ENCODE peak calls at places on chromosome 20, in nine cellular contexts. One of them, this sample, is unnamed.

GRCh38 chr20:62405108-62405980 is 1.7 kb downstream of the CABLES2 start:
- DNase-seq in WERI-Rb-1: peak; percentile 60
- DNase-seq in pancreas: no peak
- DNase-seq in endothelial cell: peak; percentile 60
- DNase-seq in brain microvascular endothelial cell: peak; percentile 35
- DNase-seq in glomerular endothelial cell: no peak
- DNase-seq in HTR-8/SVneo: peak; percentile 93
- DNase-seq in H54: no peak
- DNase-seq in stimulated activated CD4-positive, alpha-beta T cell treated with anti-CD3 and anti-CD28 coated beads, Interleukin-2, amount 100 ng/mL, for 48 hours: no peak
- DNase-seq in this sample: peak; percentile 89

GRCh38 chr20:62762801-62763368 is 33.4 kb upstream of the MRGBP start:
- DNase-seq in H54: no peak
- DNase-seq in stimulated activated CD4-positive, alpha-beta T cell treated with anti-CD3 and anti-CD28 coated beads, Interleukin-2, amount 100 ng/mL, for 48 hours: no peak
- DNase-seq in endothelial cell: no peak
- DNase-seq in pancreas: no peak
- DNase-seq in brain microvascular endothelial cell: no peak
- DNase-seq in HTR-8/SVneo: no peak
- DNase-seq in glomerular endothelial cell: no peak
- DNase-seq in WERI-Rb-1: no peak
- DNase-seq in this sample: no peak

GRCh38 chr20:25035924-25036323 is 22.0 kb downstream of the ACSS1 start:
- DNase-seq in pancreas: no peak
- DNase-seq in endothelial cell: no peak
- DNase-seq in glomerular endothelial cell: no peak
- DNase-seq in H54: no peak
- DNase-seq in WERI-Rb-1: no peak
- DNase-seq in HTR-8/SVneo: no peak
- DNase-seq in brain microvascular endothelial cell: no peak
- DNase-seq in stimulated activated CD4-positive, alpha-beta T cell treated with anti-CD3 and anti-CD28 coated beads, Interleukin-2, amount 100 ng/mL, for 48 hours: no peak
- DNase-seq in this sample: no peak

GRCh38 chr20:1296922-1297321 is 30.8 kb downstream of the SNPH start:
- DNase-seq in H54: no peak
- DNase-seq in HTR-8/SVneo: no peak
- DNase-seq in endothelial cell: no peak
- DNase-seq in pancreas: no peak
- DNase-seq in brain microvascular endothelial cell: no peak
- DNase-seq in stimulated activated CD4-positive, alpha-beta T cell treated with anti-CD3 and anti-CD28 coated beads, Interleukin-2, amount 100 ng/mL, for 48 hours: no peak
- DNase-seq in glomerular endothelial cell: no peak
- DNase-seq in WERI-Rb-1: no peak
- DNase-seq in this sample: no peak

GRCh38 chr20:12069181-12069580 is 151.5 kb downstream of the BTBD3 start:
- DNase-seq in stimulated activated CD4-positive, alpha-beta T cell treated with anti-CD3 and anti-CD28 coated beads, Interleukin-2, amount 100 ng/mL, for 48 hours: no peak
- DNase-seq in pancreas: no peak
- DNase-seq in glomerular endothelial cell: no peak
- DNase-seq in brain microvascular endothelial cell: no peak
- DNase-seq in H54: no peak
- DNase-seq in endothelial cell: no peak
- DNase-seq in WERI-Rb-1: no peak
- DNase-seq in HTR-8/SVneo: no peak
- DNase-seq in this sample: no peak

GRCh38 chr20:49484180-49485140 is 2.0 kb upstream of the KCNB1 start:
- DNase-seq in brain microvascular endothelial cell: peak; percentile 61
- DNase-seq in H54: peak; percentile 78
- DNase-seq in pancreas: peak; percentile 61
- DNase-seq in WERI-Rb-1: peak; percentile 91
- DNase-seq in HTR-8/SVneo: peak; percentile 91
- DNase-seq in glomerular endothelial cell: no peak
- DNase-seq in endothelial cell: peak; percentile 91
- DNase-seq in stimulated activated CD4-positive, alpha-beta T cell treated with anti-CD3 and anti-CD28 coated beads, Interleukin-2, amount 100 ng/mL, for 48 hours: peak; percentile 70
- DNase-seq in this sample: peak; percentile 92

GRCh38 chr20:57911512-57912226 is 201.9 kb upstream of the PMEPA1 start:
- DNase-seq in H54: no peak
- DNase-seq in pancreas: no peak
- DNase-seq in brain microvascular endothelial cell: no peak
- DNase-seq in glomerular endothelial cell: no peak
- DNase-seq in stimulated activated CD4-positive, alpha-beta T cell treated with anti-CD3 and anti-CD28 coated beads, Interleukin-2, amount 100 ng/mL, for 48 hours: no peak
- DNase-seq in HTR-8/SVneo: no peak
- DNase-seq in WERI-Rb-1: no peak
- DNase-seq in endothelial cell: no peak
- DNase-seq in this sample: no peak

GRCh38 chr20:20759132-20759531 is 46.7 kb upstream of the RALGAPA2 start:
- DNase-seq in H54: no peak
- DNase-seq in glomerular endothelial cell: no peak
- DNase-seq in HTR-8/SVneo: no peak
- DNase-seq in stimulated activated CD4-positive, alpha-beta T cell treated with anti-CD3 and anti-CD28 coated beads, Interleukin-2, amount 100 ng/mL, for 48 hours: no peak
- DNase-seq in WERI-Rb-1: no peak
- DNase-seq in pancreas: no peak
- DNase-seq in brain microvascular endothelial cell: no peak
- DNase-seq in endothelial cell: no peak
- DNase-seq in this sample: no peak

GRCh38 chr20:57389695-57390603 is 1.2 kb upstream of the RBM38 start:
- DNase-seq in HTR-8/SVneo: no peak
- DNase-seq in endothelial cell: no peak
- DNase-seq in WERI-Rb-1: no peak
- DNase-seq in brain microvascular endothelial cell: no peak
- DNase-seq in H54: no peak
- DNase-seq in pancreas: no peak
- DNase-seq in glomerular endothelial cell: no peak
- DNase-seq in stimulated activated CD4-positive, alpha-beta T cell treated with anti-CD3 and anti-CD28 coated beads, Interleukin-2, amount 100 ng/mL, for 48 hours: peak; percentile 63
- DNase-seq in this sample: peak; percentile 74

GRCh38 chr20:9015984-9016324 is 52.9 kb upstream of the PLCB4 start:
- DNase-seq in HTR-8/SVneo: no peak
- DNase-seq in glomerular endothelial cell: no peak
- DNase-seq in WERI-Rb-1: no peak
- DNase-seq in endothelial cell: no peak
- DNase-seq in brain microvascular endothelial cell: no peak
- DNase-seq in pancreas: no peak
- DNase-seq in H54: no peak
- DNase-seq in stimulated activated CD4-positive, alpha-beta T cell treated with anti-CD3 and anti-CD28 coated beads, Interleukin-2, amount 100 ng/mL, for 48 hours: no peak
- DNase-seq in this sample: no peak

GRCh38 chr20:36951977-36952738 is 650 bp upstream of the SAMHD1 start:
- DNase-seq in pancreas: peak; percentile 54
- DNase-seq in endothelial cell: no peak
- DNase-seq in H54: no peak
- DNase-seq in HTR-8/SVneo: no peak
- DNase-seq in WERI-Rb-1: no peak
- DNase-seq in brain microvascular endothelial cell: no peak
- DNase-seq in glomerular endothelial cell: no peak
- DNase-seq in stimulated activated CD4-positive, alpha-beta T cell treated with anti-CD3 and anti-CD28 coated beads, Interleukin-2, amount 100 ng/mL, for 48 hours: no peak
- DNase-seq in this sample: no peak

GRCh38 chr20:15638781-15639180 is 934.5 kb downstream of the KIF16B start:
- DNase-seq in stimulated activated CD4-positive, alpha-beta T cell treated with anti-CD3 and anti-CD28 coated beads, Interleukin-2, amount 100 ng/mL, for 48 hours: no peak
- DNase-seq in H54: no peak
- DNase-seq in HTR-8/SVneo: no peak
- DNase-seq in WERI-Rb-1: no peak
- DNase-seq in brain microvascular endothelial cell: no peak
- DNase-seq in glomerular endothelial cell: no peak
- DNase-seq in pancreas: no peak
- DNase-seq in endothelial cell: no peak
- DNase-seq in this sample: no peak

GRCh38 chr20:12207875-12208274 is 290.2 kb downstream of the BTBD3 start:
- DNase-seq in stimulated activated CD4-positive, alpha-beta T cell treated with anti-CD3 and anti-CD28 coated beads, Interleukin-2, amount 100 ng/mL, for 48 hours: no peak
- DNase-seq in HTR-8/SVneo: no peak
- DNase-seq in glomerular endothelial cell: peak; percentile 22
- DNase-seq in brain microvascular endothelial cell: peak; percentile 31
- DNase-seq in pancreas: peak; percentile 22
- DNase-seq in endothelial cell: peak; percentile 54
- DNase-seq in WERI-Rb-1: peak; percentile 51
- DNase-seq in H54: no peak
- DNase-seq in this sample: no peak

GRCh38 chr20:10316582-10316981 is 98.0 kb downstream of the SNAP25 start:
- DNase-seq in stimulated activated CD4-positive, alpha-beta T cell treated with anti-CD3 and anti-CD28 coated beads, Interleukin-2, amount 100 ng/mL, for 48 hours: no peak
- DNase-seq in brain microvascular endothelial cell: no peak
- DNase-seq in WERI-Rb-1: peak; percentile 11
- DNase-seq in pancreas: no peak
- DNase-seq in endothelial cell: no peak
- DNase-seq in H54: no peak
- DNase-seq in HTR-8/SVneo: no peak
- DNase-seq in glomerular endothelial cell: no peak
- DNase-seq in this sample: no peak

GRCh38 chr20:44070139-44070900 is 116.7 kb downstream of the JPH2 start:
- DNase-seq in glomerular endothelial cell: no peak
- DNase-seq in brain microvascular endothelial cell: no peak
- DNase-seq in pancreas: no peak
- DNase-seq in H54: no peak
- DNase-seq in endothelial cell: no peak
- DNase-seq in stimulated activated CD4-positive, alpha-beta T cell treated with anti-CD3 and anti-CD28 coated beads, Interleukin-2, amount 100 ng/mL, for 48 hours: no peak
- DNase-seq in HTR-8/SVneo: no peak
- DNase-seq in WERI-Rb-1: no peak
- DNase-seq in this sample: no peak

GRCh38 chr20:47004179-47004578 is 109.5 kb downstream of the EYA2 start:
- DNase-seq in WERI-Rb-1: no peak
- DNase-seq in H54: no peak
- DNase-seq in HTR-8/SVneo: no peak
- DNase-seq in pancreas: no peak
- DNase-seq in brain microvascular endothelial cell: no peak
- DNase-seq in endothelial cell: no peak
- DNase-seq in stimulated activated CD4-positive, alpha-beta T cell treated with anti-CD3 and anti-CD28 coated beads, Interleukin-2, amount 100 ng/mL, for 48 hours: no peak
- DNase-seq in glomerular endothelial cell: no peak
- DNase-seq in this sample: no peak

GRCh38 chr20:38748863-38749153 is 548 bp downstream of the ACTR5 start:
- DNase-seq in H54: no peak
- DNase-seq in brain microvascular endothelial cell: no peak
- DNase-seq in glomerular endothelial cell: no peak
- DNase-seq in stimulated activated CD4-positive, alpha-beta T cell treated with anti-CD3 and anti-CD28 coated beads, Interleukin-2, amount 100 ng/mL, for 48 hours: peak; percentile 53
- DNase-seq in pancreas: no peak
- DNase-seq in HTR-8/SVneo: no peak
- DNase-seq in WERI-Rb-1: peak; percentile 58
- DNase-seq in endothelial cell: no peak
- DNase-seq in this sample: no peak

GRCh38 chr20:61127311-61128044 is 124.6 kb upstream of the CDH4 start:
- DNase-seq in glomerular endothelial cell: no peak
- DNase-seq in HTR-8/SVneo: no peak
- DNase-seq in stimulated activated CD4-positive, alpha-beta T cell treated with anti-CD3 and anti-CD28 coated beads, Interleukin-2, amount 100 ng/mL, for 48 hours: no peak
- DNase-seq in endothelial cell: no peak
- DNase-seq in H54: peak; percentile 87
- DNase-seq in WERI-Rb-1: no peak
- DNase-seq in brain microvascular endothelial cell: peak; percentile 28
- DNase-seq in pancreas: no peak
- DNase-seq in this sample: no peak

GRCh38 chr20:45100563-45101245 is at the start of gene KCNS1:
- DNase-seq in brain microvascular endothelial cell: peak; percentile 9
- DNase-seq in endothelial cell: peak; percentile 59
- DNase-seq in glomerular endothelial cell: no peak
- DNase-seq in stimulated activated CD4-positive, alpha-beta T cell treated with anti-CD3 and anti-CD28 coated beads, Interleukin-2, amount 100 ng/mL, for 48 hours: no peak
- DNase-seq in HTR-8/SVneo: no peak
- DNase-seq in H54: no peak
- DNase-seq in WERI-Rb-1: peak; percentile 28
- DNase-seq in pancreas: peak; percentile 32
- DNase-seq in this sample: no peak

GRCh38 chr20:610130-611046 is at the start of gene TCF15:
- DNase-seq in WERI-Rb-1: peak; percentile 75
- DNase-seq in endothelial cell: peak; percentile 65
- DNase-seq in glomerular endothelial cell: no peak
- DNase-seq in HTR-8/SVneo: peak; percentile 91
- DNase-seq in pancreas: no peak
- DNase-seq in brain microvascular endothelial cell: peak; percentile 4
- DNase-seq in H54: no peak
- DNase-seq in stimulated activated CD4-positive, alpha-beta T cell treated with anti-CD3 and anti-CD28 coated beads, Interleukin-2, amount 100 ng/mL, for 48 hours: peak; percentile 12
- DNase-seq in this sample: no peak

GRCh38 chr20:1524004-1524403 is 32.8 kb upstream of the SIRPB2 start:
- DNase-seq in brain microvascular endothelial cell: no peak
- DNase-seq in stimulated activated CD4-positive, alpha-beta T cell treated with anti-CD3 and anti-CD28 coated beads, Interleukin-2, amount 100 ng/mL, for 48 hours: no peak
- DNase-seq in glomerular endothelial cell: no peak
- DNase-seq in HTR-8/SVneo: no peak
- DNase-seq in endothelial cell: no peak
- DNase-seq in WERI-Rb-1: no peak
- DNase-seq in pancreas: no peak
- DNase-seq in H54: no peak
- DNase-seq in this sample: no peak

GRCh38 chr20:63900373-63900772 is 5.4 kb downstream of the DNAJC5 start:
- DNase-seq in brain microvascular endothelial cell: no peak
- DNase-seq in H54: no peak
- DNase-seq in pancreas: no peak
- DNase-seq in endothelial cell: no peak
- DNase-seq in glomerular endothelial cell: no peak
- DNase-seq in HTR-8/SVneo: no peak
- DNase-seq in WERI-Rb-1: no peak
- DNase-seq in stimulated activated CD4-positive, alpha-beta T cell treated with anti-CD3 and anti-CD28 coated beads, Interleukin-2, amount 100 ng/mL, for 48 hours: no peak
- DNase-seq in this sample: no peak

GRCh38 chr20:18527836-18528235 is 20.1 kb downstream of the SEC23B start:
- DNase-seq in brain microvascular endothelial cell: peak; percentile 57
- DNase-seq in WERI-Rb-1: no peak
- DNase-seq in glomerular endothelial cell: no peak
- DNase-seq in pancreas: no peak
- DNase-seq in endothelial cell: no peak
- DNase-seq in stimulated activated CD4-positive, alpha-beta T cell treated with anti-CD3 and anti-CD28 coated beads, Interleukin-2, amount 100 ng/mL, for 48 hours: no peak
- DNase-seq in H54: peak; percentile 47
- DNase-seq in HTR-8/SVneo: no peak
- DNase-seq in this sample: no peak

GRCh38 chr20:63163596-63164560 is 52.1 kb downstream of the YTHDF1 start:
- DNase-seq in stimulated activated CD4-positive, alpha-beta T cell treated with anti-CD3 and anti-CD28 coated beads, Interleukin-2, amount 100 ng/mL, for 48 hours: no peak
- DNase-seq in HTR-8/SVneo: no peak
- DNase-seq in brain microvascular endothelial cell: no peak
- DNase-seq in glomerular endothelial cell: no peak
- DNase-seq in endothelial cell: no peak
- DNase-seq in H54: no peak
- DNase-seq in WERI-Rb-1: no peak
- DNase-seq in pancreas: no peak
- DNase-seq in this sample: no peak

This sample was measured in sigmoid colon.